ENCODE peak calls at places on chromosomes 2 and 18, in eight cellular contexts. One of them, this sample, is unnamed. For H3K4me1, the result is how much of the 10 kb centered on the place peaks cover.

GRCh38 chr2:37688771-37689468 is 17.5 kb upstream of the CDC42EP3 start:
- DNase-seq in PC-3: peak
- DNase-seq in foreskin keratinocyte: peak
- DNase-seq in breast epithelium: peak
- DNase-seq in tibial nerve: no peak
- DNase-seq in GM23338: peak
- DNase-seq in A549: peak
- DNase-seq in A673: no peak
- DNase-seq in this sample: no peak

GRCh38 chr2:133169527-133169926 is 398.7 kb downstream of the NCKAP5 start:
- DNase-seq in tibial nerve: no peak
- DNase-seq in A549: no peak
- DNase-seq in GM23338: no peak
- DNase-seq in A673: no peak
- DNase-seq in foreskin keratinocyte: no peak
- DNase-seq in PC-3: no peak
- DNase-seq in breast epithelium: no peak
- DNase-seq in this sample: no peak

GRCh38 chr2:121211689-121212151 is 73.3 kb downstream of the TFCP2L1 start:
- DNase-seq in A673: no peak
- DNase-seq in tibial nerve: no peak
- DNase-seq in breast epithelium: no peak
- DNase-seq in PC-3: peak
- DNase-seq in A549: no peak
- DNase-seq in foreskin keratinocyte: peak
- DNase-seq in GM23338: no peak
- DNase-seq in this sample: peak

GRCh38 chr2:86079981-86080911 is 25.4 kb downstream of the POLR1A start:
- DNase-seq in breast epithelium: peak
- DNase-seq in A673: peak
- DNase-seq in foreskin keratinocyte: peak
- DNase-seq in PC-3: peak
- DNase-seq in A549: peak
- DNase-seq in tibial nerve: peak
- DNase-seq in GM23338: peak
- DNase-seq in this sample: peak

GRCh38 chr2:190678444-190679162 is 29.7 kb downstream of the NAB1 start:
- DNase-seq in A673: no peak
- DNase-seq in tibial nerve: no peak
- DNase-seq in PC-3: no peak
- DNase-seq in A549: no peak
- DNase-seq in foreskin keratinocyte: no peak
- DNase-seq in GM23338: peak
- DNase-seq in breast epithelium: no peak
- DNase-seq in this sample: no peak

GRCh38 chr2:2881507-2881906 is 496.1 kb downstream of the EIPR1 start:
- DNase-seq in PC-3: no peak
- DNase-seq in breast epithelium: no peak
- DNase-seq in foreskin keratinocyte: no peak
- DNase-seq in GM23338: no peak
- DNase-seq in A549: no peak
- DNase-seq in A673: no peak
- DNase-seq in tibial nerve: no peak
- DNase-seq in this sample: no peak

GRCh38 chr18:59672125-59672769 is 25.0 kb downstream of the CCBE1 start:
- DNase-seq in PC-3: no peak
- DNase-seq in A673: no peak
- DNase-seq in tibial nerve: no peak
- DNase-seq in breast epithelium: peak
- DNase-seq in GM23338: no peak
- DNase-seq in A549: no peak
- DNase-seq in foreskin keratinocyte: peak
- DNase-seq in this sample: no peak

GRCh38 chr18:63606526-63606925 is 19.4 kb downstream of the SERPINB13 start:
- DNase-seq in foreskin keratinocyte: no peak
- DNase-seq in A549: no peak
- DNase-seq in breast epithelium: no peak
- DNase-seq in GM23338: no peak
- DNase-seq in PC-3: no peak
- DNase-seq in tibial nerve: no peak
- DNase-seq in A673: no peak
- DNase-seq in this sample: no peak

GRCh38 chr18:26723986-26724385 is 141.5 kb downstream of the AQP4 start:
- DNase-seq in breast epithelium: no peak
- DNase-seq in foreskin keratinocyte: peak
- DNase-seq in tibial nerve: no peak
- DNase-seq in A673: no peak
- DNase-seq in GM23338: no peak
- DNase-seq in A549: no peak
- DNase-seq in PC-3: no peak
- DNase-seq in this sample: no peak

GRCh38 chr2:40255118-40255517 is 196.8 kb downstream of the SLC8A1 start:
- DNase-seq in tibial nerve: no peak
- DNase-seq in A673: no peak
- DNase-seq in GM23338: no peak
- DNase-seq in PC-3: no peak
- DNase-seq in foreskin keratinocyte: no peak
- DNase-seq in A549: no peak
- DNase-seq in breast epithelium: no peak
- DNase-seq in this sample: no peak

GRCh38 chr2:40259900-40260299 is 192.0 kb downstream of the SLC8A1 start:
- DNase-seq in GM23338: no peak
- DNase-seq in tibial nerve: no peak
- DNase-seq in foreskin keratinocyte: no peak
- DNase-seq in breast epithelium: no peak
- DNase-seq in PC-3: no peak
- DNase-seq in A673: no peak
- DNase-seq in A549: no peak
- DNase-seq in this sample: no peak

GRCh38 chr2:40256008-40256407 is 195.9 kb downstream of the SLC8A1 start:
- DNase-seq in foreskin keratinocyte: no peak
- DNase-seq in GM23338: no peak
- DNase-seq in A673: no peak
- DNase-seq in A549: no peak
- DNase-seq in breast epithelium: no peak
- DNase-seq in tibial nerve: no peak
- DNase-seq in PC-3: no peak
- DNase-seq in this sample: no peak

GRCh38 chr2:40257812-40258457 is 194.0 kb downstream of the SLC8A1 start:
- DNase-seq in PC-3: no peak
- DNase-seq in A549: no peak
- DNase-seq in GM23338: no peak
- DNase-seq in A673: no peak
- DNase-seq in tibial nerve: no peak
- DNase-seq in breast epithelium: no peak
- DNase-seq in foreskin keratinocyte: no peak
- DNase-seq in this sample: no peak

GRCh38 chr2:40256649-40257048 is 195.2 kb downstream of the SLC8A1 start:
- DNase-seq in tibial nerve: no peak
- DNase-seq in A673: peak
- DNase-seq in A549: peak
- DNase-seq in PC-3: peak
- DNase-seq in breast epithelium: no peak
- DNase-seq in foreskin keratinocyte: peak
- DNase-seq in GM23338: peak
- DNase-seq in this sample: no peak
- TF ChIP-seq CTCF in tibial nerve: no peak
- TF ChIP-seq CTCF in A673: no peak
- TF ChIP-seq CTCF in A549: no peak
- TF ChIP-seq CTCF in PC-3: peak
- TF ChIP-seq CTCF in breast epithelium: no peak
- TF ChIP-seq CTCF in foreskin keratinocyte: peak
- TF ChIP-seq CTCF in GM23338: peak
- TF ChIP-seq CTCF in this sample: no peak

GRCh38 chr2:53970095-53970897 is 497 bp downstream of the PSME4 start:
- DNase-seq in A549: peak
- DNase-seq in GM23338: peak
- DNase-seq in breast epithelium: peak
- DNase-seq in A673: peak
- DNase-seq in PC-3: peak
- DNase-seq in tibial nerve: no peak
- DNase-seq in foreskin keratinocyte: no peak
- DNase-seq in this sample: peak

GRCh38 chr2:53970898-53971681 is at the start of gene PSME4:
- DNase-seq in breast epithelium: peak
- DNase-seq in PC-3: peak
- DNase-seq in A549: peak
- DNase-seq in GM23338: peak
- DNase-seq in A673: peak
- DNase-seq in foreskin keratinocyte: peak
- DNase-seq in tibial nerve: peak
- DNase-seq in this sample: peak

GRCh38 chr2:53964237-53964952 is 6.4 kb downstream of the PSME4 start:
- DNase-seq in foreskin keratinocyte: no peak
- DNase-seq in A673: no peak
- DNase-seq in tibial nerve: no peak
- DNase-seq in A549: no peak
- DNase-seq in GM23338: no peak
- DNase-seq in breast epithelium: no peak
- DNase-seq in PC-3: peak
- DNase-seq in this sample: no peak

GRCh38 chr2:53964987-53965687 is 5.7 kb downstream of the PSME4 start:
- DNase-seq in foreskin keratinocyte: no peak
- DNase-seq in breast epithelium: no peak
- DNase-seq in PC-3: no peak
- DNase-seq in GM23338: peak
- DNase-seq in A673: no peak
- DNase-seq in tibial nerve: no peak
- DNase-seq in A549: peak
- DNase-seq in this sample: no peak

DNA sequence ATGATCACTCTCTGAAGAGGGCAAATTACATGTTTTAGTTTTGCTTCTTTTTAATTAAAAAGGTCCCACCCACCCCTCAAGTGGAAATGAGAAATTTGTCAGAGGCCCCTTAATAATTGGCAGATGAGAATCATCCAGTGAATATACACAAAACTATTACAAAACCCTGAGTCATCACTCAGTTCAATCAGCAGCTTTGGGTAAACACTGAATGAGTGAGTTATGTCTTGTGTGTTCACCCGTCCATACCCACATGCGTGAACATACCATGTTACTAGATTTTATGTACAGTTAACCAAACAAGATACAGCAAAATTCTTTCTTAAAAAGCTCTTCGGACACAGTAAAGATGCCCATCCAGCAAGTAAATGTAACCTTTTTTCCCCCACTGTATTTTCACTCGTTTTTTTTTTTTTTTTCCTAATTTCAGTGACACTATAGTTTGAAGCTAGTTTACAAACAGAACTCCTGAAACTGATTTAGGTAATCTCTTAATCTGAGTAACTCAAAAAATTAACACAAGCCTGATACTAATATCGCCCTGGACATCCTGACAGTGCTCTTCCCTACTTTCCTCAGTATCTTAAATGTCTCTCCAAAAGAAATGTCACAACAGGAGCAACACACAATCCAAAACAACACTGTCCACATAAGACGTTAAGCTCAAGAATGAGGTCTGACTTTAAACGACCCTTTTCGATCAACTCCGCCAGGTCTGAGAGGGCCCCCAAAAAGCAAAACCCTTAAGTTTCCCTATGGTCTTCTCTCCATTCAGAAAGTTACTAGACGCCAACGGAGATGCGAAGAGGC is 1.3 kb downstream of the PSME4 start:
- DNase-seq in tibial nerve: no peak
- DNase-seq in GM23338: no peak
- DNase-seq in PC-3: peak
- DNase-seq in A673: peak
- DNase-seq in foreskin keratinocyte: peak
- DNase-seq in breast epithelium: no peak
- DNase-seq in A549: peak
- DNase-seq in this sample: no peak
- H3K27ac ChIP-seq in tibial nerve: peak
- H3K27ac ChIP-seq in GM23338: no peak
- H3K27ac ChIP-seq in PC-3: peak
- H3K27ac ChIP-seq in A673: peak
- H3K27ac ChIP-seq in foreskin keratinocyte: peak
- H3K27ac ChIP-seq in breast epithelium: peak
- H3K27ac ChIP-seq in A549: peak
- H3K27ac ChIP-seq in this sample: peak

DNA sequence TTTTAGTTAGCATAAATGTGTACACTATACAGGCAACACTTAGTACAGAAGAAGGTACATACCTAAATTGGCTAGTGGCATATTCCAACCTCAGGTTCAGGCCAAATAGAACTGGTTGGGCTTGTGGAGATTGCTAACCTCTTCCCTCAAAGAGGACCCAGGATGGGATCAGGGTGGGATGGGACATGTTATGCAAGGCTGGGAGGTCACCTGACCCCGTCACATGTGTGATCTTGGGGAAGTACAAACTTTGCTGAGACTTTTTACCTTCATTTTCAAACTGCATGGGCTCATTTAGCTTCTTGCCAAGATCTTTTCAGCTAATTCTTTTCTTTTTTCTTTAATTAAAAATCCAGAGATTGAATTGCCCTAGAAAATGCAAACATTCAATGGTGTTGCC is 36.9 kb downstream of the TMEM17 start:
- DNase-seq in tibial nerve: no peak
- DNase-seq in A549: no peak
- DNase-seq in GM23338: no peak
- DNase-seq in PC-3: no peak
- DNase-seq in foreskin keratinocyte: no peak
- DNase-seq in breast epithelium: no peak
- DNase-seq in A673: no peak
- DNase-seq in this sample: no peak
- H3K4me1 ChIP-seq in tibial nerve: half or more
- H3K4me1 ChIP-seq in A549: under half
- H3K4me1 ChIP-seq in GM23338: under half
- H3K4me1 ChIP-seq in PC-3: under half
- H3K4me1 ChIP-seq in foreskin keratinocyte: under half
- H3K4me1 ChIP-seq in breast epithelium: under half
- H3K4me1 ChIP-seq in A673: under half
- H3K4me1 ChIP-seq in this sample: under half

GRCh38 chr2:175690113-175690716 is 311.9 kb downstream of the LNPK start:
- DNase-seq in GM23338: peak
- DNase-seq in A673: peak
- DNase-seq in tibial nerve: no peak
- DNase-seq in foreskin keratinocyte: peak
- DNase-seq in PC-3: peak
- DNase-seq in A549: peak
- DNase-seq in breast epithelium: no peak
- DNase-seq in this sample: no peak
- TF ChIP-seq CTCF in GM23338: peak
- TF ChIP-seq CTCF in A673: peak
- TF ChIP-seq CTCF in tibial nerve: peak
- TF ChIP-seq CTCF in foreskin keratinocyte: peak
- TF ChIP-seq CTCF in PC-3: peak
- TF ChIP-seq CTCF in A549: peak
- TF ChIP-seq CTCF in breast epithelium: no peak
- TF ChIP-seq CTCF in this sample: peak